ENCODE peak calls at places on chromosomes 7 and 10, in six cellular contexts. R is IMR-90; E is CD8-positive, alpha-beta T cell; M is stimulated activated naive CD8-positive, alpha-beta T cell treated with anti-CD3 and anti-CD28 coated beads, Interleukin-15, Interleukin-2, amounts not matched to agents 100 U/mL and 50 U/mL, for 24 hours; O is T-helper 17 cell; Z is activated CD4-positive, CD25-positive, alpha-beta regulatory T cell treated with anti-CD3 and anti-CD28 coated beads, Interleukin-2, amount 50 U/mL, for 24 hours. H is an unnamed sample.
A peak's percentile ranks its signal among the peaks of the same experiment; 100 is the strongest.

GRCh38 chr10:112374724-112375541 is 1.0 kb downstream of the ACSL5 start:
- ATAC-seq in R (peak; percentile 24), E (peak; percentile 29), M (peak; percentile 36), O (peak; percentile 52), Z (peak; percentile 28), H (peak; percentile 71)

GRCh38 chr10:77023396-77023795 is 614.2 kb downstream of the KCNMA1 start:
- ATAC-seq in R (no peak), E (no peak), M (no peak), O (no peak), Z (no peak), H (no peak)

GRCh38 chr7:150845471-150845870 is 6.8 kb upstream of the AOC1 start:
- ATAC-seq in R (peak; percentile 89), E (no peak), M (no peak), O (no peak), Z (no peak), H (no peak)

GRCh38 chr10:124156524-124157225 is 63.3 kb upstream of the CHST15 start:
- ATAC-seq in R (no peak), E (no peak), M (no peak), O (no peak), Z (no peak), H (peak; percentile 28)

GRCh38 chr10:78629773-78630172 is 439.0 kb upstream of the ZMIZ1 start:
- ATAC-seq in R (no peak), E (no peak), M (no peak), O (no peak), Z (no peak), H (no peak)

GRCh38 chr10:103184615-103185014 is 8.5 kb downstream of the NT5C2 start:
- ATAC-seq in R (no peak), E (no peak), M (no peak), O (no peak), Z (no peak), H (no peak)

GRCh38 chr10:79084972-79085597 is 16.3 kb downstream of the ZMIZ1 start:
- ATAC-seq in R (no peak), E (no peak), M (no peak), O (peak; percentile 51), Z (no peak), H (peak; percentile 92)

GRCh38 chr7:22255342-22255741 is 101.6 kb downstream of the RAPGEF5 start:
- ATAC-seq in R (no peak), E (no peak), M (peak; percentile 49), O (no peak), Z (peak; percentile 58), H (no peak)

GRCh38 chr7:87152112-87152896 is at the start of gene DMTF1:
- ATAC-seq in R (peak; percentile 88), E (peak; percentile 75), M (peak; percentile 91), O (peak; percentile 83), Z (peak; percentile 86), H (peak; percentile 93)

GRCh38 chr7:69395072-69395714 is 203.1 kb upstream of the AUTS2 start:
- ATAC-seq in R (no peak), E (no peak), M (no peak), O (no peak), Z (no peak), H (no peak)

GRCh38 chr10:6009159-6009558 is 31.8 kb upstream of the IL15RA start:
- ATAC-seq in R (peak; percentile 70), E (no peak), M (peak; percentile 24), O (no peak), Z (peak; percentile 51), H (peak; percentile 65)

GRCh38 chr7:155173905-155174304 is 103.8 kb downstream of the HTR5A start:
- ATAC-seq in R (no peak), E (no peak), M (no peak), O (no peak), Z (no peak), H (no peak)